ENCODE peak calls at places on chromosomes 16 and 17, in five cellular contexts. One of them, this sample, is unnamed.

GRCh38 chr16:50613281-50613991 is 65.2 kb downstream of the NKD1 start:
- DNase-seq in Jurkat, Clone E6-1: no peak
- DNase-seq in stomach: no peak
- DNase-seq in AG20443: no peak
- DNase-seq in stimulated activated CD4-positive, alpha-beta T cell treated with anti-CD3 and anti-CD28 coated beads, TNF-alpha, amount 100 ng/mL, for 48 hours: no peak
- DNase-seq in this sample: no peak

GRCh38 chr17:37480427-37480826 is 9.3 kb upstream of the DUSP14 start:
- DNase-seq in AG20443: no peak
- DNase-seq in stimulated activated CD4-positive, alpha-beta T cell treated with anti-CD3 and anti-CD28 coated beads, TNF-alpha, amount 100 ng/mL, for 48 hours: no peak
- DNase-seq in Jurkat, Clone E6-1: no peak
- DNase-seq in stomach: no peak
- DNase-seq in this sample: no peak

GRCh38 chr17:50425682-50426471 is at the start of gene ACSF2:
- DNase-seq in stomach: peak
- DNase-seq in stimulated activated CD4-positive, alpha-beta T cell treated with anti-CD3 and anti-CD28 coated beads, TNF-alpha, amount 100 ng/mL, for 48 hours: peak
- DNase-seq in Jurkat, Clone E6-1: peak
- DNase-seq in AG20443: peak
- DNase-seq in this sample: peak

GRCh38 chr16:27800817-27801216 is 250.9 kb downstream of the KATNIP start:
- DNase-seq in stomach: no peak
- DNase-seq in AG20443: no peak
- DNase-seq in stimulated activated CD4-positive, alpha-beta T cell treated with anti-CD3 and anti-CD28 coated beads, TNF-alpha, amount 100 ng/mL, for 48 hours: no peak
- DNase-seq in Jurkat, Clone E6-1: no peak
- DNase-seq in this sample: no peak

GRCh38 chr17:823501-823902 is 41.3 kb downstream of the MRM3 start:
- DNase-seq in stomach: no peak
- DNase-seq in stimulated activated CD4-positive, alpha-beta T cell treated with anti-CD3 and anti-CD28 coated beads, TNF-alpha, amount 100 ng/mL, for 48 hours: no peak
- DNase-seq in Jurkat, Clone E6-1: no peak
- DNase-seq in AG20443: no peak
- DNase-seq in this sample: no peak

GRCh38 chr16:29321585-29321984 is 84.9 kb downstream of the NPIPB11 start:
- DNase-seq in stomach: no peak
- DNase-seq in Jurkat, Clone E6-1: no peak
- DNase-seq in AG20443: no peak
- DNase-seq in stimulated activated CD4-positive, alpha-beta T cell treated with anti-CD3 and anti-CD28 coated beads, TNF-alpha, amount 100 ng/mL, for 48 hours: no peak
- DNase-seq in this sample: no peak

GRCh38 chr17:66548158-66548557 is 245.7 kb downstream of the PRKCA start:
- DNase-seq in AG20443: peak
- DNase-seq in stomach: no peak
- DNase-seq in stimulated activated CD4-positive, alpha-beta T cell treated with anti-CD3 and anti-CD28 coated beads, TNF-alpha, amount 100 ng/mL, for 48 hours: no peak
- DNase-seq in Jurkat, Clone E6-1: no peak
- DNase-seq in this sample: no peak

GRCh38 chr17:79220201-79220714 is 145.6 kb downstream of the ENGASE start:
- DNase-seq in stomach: no peak
- DNase-seq in AG20443: no peak
- DNase-seq in Jurkat, Clone E6-1: no peak
- DNase-seq in stimulated activated CD4-positive, alpha-beta T cell treated with anti-CD3 and anti-CD28 coated beads, TNF-alpha, amount 100 ng/mL, for 48 hours: no peak
- DNase-seq in this sample: no peak

GRCh38 chr17:79555543-79555942 is 55.3 kb downstream of the RBFOX3 start:
- DNase-seq in Jurkat, Clone E6-1: no peak
- DNase-seq in stomach: no peak
- DNase-seq in stimulated activated CD4-positive, alpha-beta T cell treated with anti-CD3 and anti-CD28 coated beads, TNF-alpha, amount 100 ng/mL, for 48 hours: no peak
- DNase-seq in AG20443: no peak
- DNase-seq in this sample: no peak

GRCh38 chr16:87678618-87679017 is 76.3 kb downstream of the JPH3 start:
- DNase-seq in stomach: no peak
- DNase-seq in AG20443: no peak
- DNase-seq in Jurkat, Clone E6-1: no peak
- DNase-seq in stimulated activated CD4-positive, alpha-beta T cell treated with anti-CD3 and anti-CD28 coated beads, TNF-alpha, amount 100 ng/mL, for 48 hours: no peak
- DNase-seq in this sample: no peak